ENCODE peak calls at places on chromosome 7, in ten cellular contexts. One of them, this sample, is unnamed.

GRCh38 chr7:143047327-143047726 is 4.8 kb upstream of the OR6V1 start:
- DNase-seq in Daoy: no peak
- DNase-seq in astrocyte: no peak
- DNase-seq in HFF-Myc: no peak
- DNase-seq in A549: no peak
- DNase-seq in SW480: no peak
- DNase-seq in AG08396: no peak
- DNase-seq in activated B cell treated with CpG ODN at 0.5 μM for 24 hours: no peak
- DNase-seq in WTC11: no peak
- DNase-seq in left lobe of liver: no peak
- DNase-seq in this sample: no peak

GRCh38 chr7:102412548-102412947 is 16.4 kb downstream of the PRKRIP1 start:
- DNase-seq in AG08396: peak; percentile 59
- DNase-seq in SW480: no peak
- DNase-seq in left lobe of liver: no peak
- DNase-seq in WTC11: peak; percentile 66
- DNase-seq in A549: peak; percentile 46
- DNase-seq in Daoy: peak; percentile 35
- DNase-seq in activated B cell treated with CpG ODN at 0.5 μM for 24 hours: no peak
- DNase-seq in HFF-Myc: no peak
- DNase-seq in astrocyte: no peak
- DNase-seq in this sample: no peak

GRCh38 chr7:115940462-115941060 is 90.0 kb downstream of the TFEC start:
- DNase-seq in Daoy: no peak
- DNase-seq in WTC11: no peak
- DNase-seq in A549: no peak
- DNase-seq in SW480: no peak
- DNase-seq in left lobe of liver: no peak
- DNase-seq in astrocyte: no peak
- DNase-seq in AG08396: no peak
- DNase-seq in activated B cell treated with CpG ODN at 0.5 μM for 24 hours: no peak
- DNase-seq in HFF-Myc: no peak
- DNase-seq in this sample: no peak

GRCh38 chr7:152735443-152736004 is 24.0 kb upstream of the ACTR3B start:
- DNase-seq in astrocyte: no peak
- DNase-seq in left lobe of liver: no peak
- DNase-seq in activated B cell treated with CpG ODN at 0.5 μM for 24 hours: no peak
- DNase-seq in WTC11: no peak
- DNase-seq in HFF-Myc: peak; percentile 29
- DNase-seq in AG08396: no peak
- DNase-seq in SW480: no peak
- DNase-seq in Daoy: peak; percentile 76
- DNase-seq in A549: no peak
- DNase-seq in this sample: no peak

GRCh38 chr7:42972703-42973500 is 40.7 kb downstream of the MRPL32 start:
- DNase-seq in astrocyte: peak; percentile 99
- DNase-seq in AG08396: peak; percentile 73
- DNase-seq in Daoy: peak; percentile 93
- DNase-seq in SW480: peak; percentile 18
- DNase-seq in WTC11: no peak
- DNase-seq in HFF-Myc: peak; percentile 98
- DNase-seq in A549: peak; percentile 76
- DNase-seq in left lobe of liver: no peak
- DNase-seq in activated B cell treated with CpG ODN at 0.5 μM for 24 hours: no peak
- DNase-seq in this sample: peak; percentile 23

GRCh38 chr7:96499532-96499931 is 177.6 kb upstream of the SLC25A13 start:
- DNase-seq in astrocyte: no peak
- DNase-seq in HFF-Myc: no peak
- DNase-seq in AG08396: no peak
- DNase-seq in Daoy: no peak
- DNase-seq in activated B cell treated with CpG ODN at 0.5 μM for 24 hours: no peak
- DNase-seq in SW480: no peak
- DNase-seq in left lobe of liver: no peak
- DNase-seq in A549: no peak
- DNase-seq in WTC11: no peak
- DNase-seq in this sample: no peak

GRCh38 chr7:72760602-72761001 is 67.4 kb downstream of the TYW1B start:
- DNase-seq in left lobe of liver: no peak
- DNase-seq in Daoy: no peak
- DNase-seq in SW480: no peak
- DNase-seq in AG08396: no peak
- DNase-seq in astrocyte: no peak
- DNase-seq in activated B cell treated with CpG ODN at 0.5 μM for 24 hours: no peak
- DNase-seq in A549: no peak
- DNase-seq in WTC11: no peak
- DNase-seq in HFF-Myc: no peak
- DNase-seq in this sample: no peak

GRCh38 chr7:87878208-87878735 is 2.0 kb downstream of the DBF4 start:
- DNase-seq in HFF-Myc: no peak
- DNase-seq in left lobe of liver: no peak
- DNase-seq in AG08396: no peak
- DNase-seq in A549: no peak
- DNase-seq in Daoy: no peak
- DNase-seq in SW480: peak; percentile 20
- DNase-seq in astrocyte: peak; percentile 29
- DNase-seq in WTC11: no peak
- DNase-seq in activated B cell treated with CpG ODN at 0.5 μM for 24 hours: no peak
- DNase-seq in this sample: no peak

GRCh38 chr7:18768256-18768655 is 272.7 kb downstream of the HDAC9 start:
- DNase-seq in A549: no peak
- DNase-seq in astrocyte: peak; percentile 49
- DNase-seq in WTC11: no peak
- DNase-seq in left lobe of liver: no peak
- DNase-seq in HFF-Myc: no peak
- DNase-seq in SW480: no peak
- DNase-seq in Daoy: peak; percentile 73
- DNase-seq in activated B cell treated with CpG ODN at 0.5 μM for 24 hours: no peak
- DNase-seq in AG08396: no peak
- DNase-seq in this sample: no peak

GRCh38 chr7:19122018-19122588 is 4.7 kb upstream of the TWIST1 start:
- DNase-seq in AG08396: no peak
- DNase-seq in astrocyte: no peak
- DNase-seq in activated B cell treated with CpG ODN at 0.5 μM for 24 hours: no peak
- DNase-seq in A549: peak; percentile 47
- DNase-seq in SW480: peak; percentile 74
- DNase-seq in WTC11: no peak
- DNase-seq in Daoy: peak; percentile 57
- DNase-seq in left lobe of liver: no peak
- DNase-seq in HFF-Myc: no peak
- DNase-seq in this sample: no peak

GRCh38 chr7:133529861-133530260 is 277.0 kb downstream of the EXOC4 start:
- DNase-seq in SW480: no peak
- DNase-seq in AG08396: no peak
- DNase-seq in astrocyte: no peak
- DNase-seq in Daoy: no peak
- DNase-seq in WTC11: no peak
- DNase-seq in A549: no peak
- DNase-seq in HFF-Myc: no peak
- DNase-seq in activated B cell treated with CpG ODN at 0.5 μM for 24 hours: no peak
- DNase-seq in left lobe of liver: no peak
- DNase-seq in this sample: no peak

GRCh38 chr7:7534031-7534430 is 1.6 kb downstream of the COL28A1 start:
- DNase-seq in SW480: no peak
- DNase-seq in left lobe of liver: no peak
- DNase-seq in astrocyte: no peak
- DNase-seq in WTC11: no peak
- DNase-seq in A549: no peak
- DNase-seq in AG08396: no peak
- DNase-seq in Daoy: no peak
- DNase-seq in activated B cell treated with CpG ODN at 0.5 μM for 24 hours: no peak
- DNase-seq in HFF-Myc: no peak
- DNase-seq in this sample: no peak

GRCh38 chr7:100171087-100171681 is 2.8 kb upstream of the GAL3ST4 start:
- DNase-seq in astrocyte: no peak
- DNase-seq in Daoy: no peak
- DNase-seq in activated B cell treated with CpG ODN at 0.5 μM for 24 hours: no peak
- DNase-seq in WTC11: peak; percentile 80
- DNase-seq in HFF-Myc: no peak
- DNase-seq in SW480: peak; percentile 48
- DNase-seq in left lobe of liver: no peak
- DNase-seq in A549: no peak
- DNase-seq in AG08396: no peak
- DNase-seq in this sample: no peak

GRCh38 chr7:73707045-73707631 is 12.3 kb downstream of the STX1A start:
- DNase-seq in Daoy: peak; percentile 96
- DNase-seq in HFF-Myc: no peak
- DNase-seq in activated B cell treated with CpG ODN at 0.5 μM for 24 hours: peak; percentile 56
- DNase-seq in left lobe of liver: no peak
- DNase-seq in SW480: no peak
- DNase-seq in astrocyte: no peak
- DNase-seq in A549: peak; percentile 98
- DNase-seq in AG08396: no peak
- DNase-seq in WTC11: no peak
- DNase-seq in this sample: no peak

GRCh38 chr7:87784424-87784823 is 91.7 kb downstream of the SLC25A40 start:
- DNase-seq in activated B cell treated with CpG ODN at 0.5 μM for 24 hours: no peak
- DNase-seq in left lobe of liver: no peak
- DNase-seq in astrocyte: no peak
- DNase-seq in A549: no peak
- DNase-seq in HFF-Myc: no peak
- DNase-seq in AG08396: no peak
- DNase-seq in WTC11: no peak
- DNase-seq in Daoy: no peak
- DNase-seq in SW480: no peak
- DNase-seq in this sample: no peak